ENCODE peak calls at places on chromosomes 3 and 15, in six cellular contexts. Z is mammary epithelial cell, W is sigmoid colon, P is aorta, D is heart right ventricle, B is cardiac muscle cell. F is an unnamed sample.
A peak's percentile ranks its signal among the peaks of the same experiment; 100 is the strongest.

GRCh38 chr3:25297667-25298585 is 130.1 kb upstream of the RARB start:
- DNase-seq in B (no peak), D (no peak), W (no peak), P (no peak), Z (peak; percentile 15), F (no peak)

GRCh38 chr3:178561239-178561638 is 25.0 kb downstream of the KCNMB2 start:
- DNase-seq in P (no peak), B (no peak), W (no peak), D (no peak), Z (no peak), F (no peak)

GRCh38 chr3:128804017-128804816 is 75.2 kb upstream of the ACAD9 start:
- DNase-seq in Z (no peak), P (no peak), B (no peak), W (no peak), D (no peak), F (peak; percentile 61)

GRCh38 chr3:85475346-85475745 is 516.6 kb downstream of the CADM2 start:
- DNase-seq in B (no peak), W (no peak), D (no peak), Z (no peak), P (no peak), F (no peak)

GRCh38 chr3:133895208-133896001 is at the start of gene RAB6B:
- DNase-seq in Z (peak; percentile 39), D (peak; percentile 64), B (peak; percentile 81), P (peak; percentile 54), W (no peak), F (peak; percentile 40)

GRCh38 chr3:50600841-50601591 is 10.6 kb downstream of the CISH start:
- DNase-seq in B (peak; percentile 91), P (peak; percentile 97), Z (peak; percentile 91), W (peak; percentile 99), D (peak; percentile 97), F (peak; percentile 93)

GRCh38 chr3:191792580-191792979 is 331.6 kb downstream of the PYDC2 start:
- DNase-seq in W (no peak), B (no peak), D (no peak), P (no peak), Z (peak; percentile 11), F (no peak)

GRCh38 chr3:153667341-153667740 is 453.8 kb upstream of the ARHGEF26 start:
- DNase-seq in Z (no peak), D (no peak), P (no peak), W (no peak), B (no peak), F (no peak)

GRCh38 chr3:38644662-38645053 is 4.8 kb downstream of the SCN5A start:
- DNase-seq in Z (no peak), P (no peak), B (no peak), W (peak; percentile 28), D (peak; percentile 50), F (no peak)

GRCh38 chr15:23081271-23081670 is 41.9 kb upstream of the TUBGCP5 start:
- DNase-seq in W (no peak), P (no peak), B (peak; percentile 1), D (no peak), Z (no peak), F (peak; percentile 4)

GRCh38 chr15:64640146-64640868 is 135.1 kb downstream of the RBPMS2 start:
- DNase-seq in W (no peak), Z (no peak), D (no peak), P (no peak), B (no peak), F (no peak)

GRCh38 chr3:39978293-39978692 is 168.9 kb downstream of the MYRIP start:
- DNase-seq in B (no peak), P (no peak), D (no peak), Z (no peak), W (no peak), F (no peak)

GRCh38 chr15:100336061-100336460 is 5.7 kb downstream of the ADAMTS17 start:
- DNase-seq in D (no peak), Z (no peak), W (no peak), B (no peak), P (no peak), F (no peak)

GRCh38 chr15:100338971-100339444 is 2.8 kb downstream of the ADAMTS17 start:
- DNase-seq in D (no peak), P (peak; percentile 69), B (peak; percentile 85), Z (peak; percentile 70), W (peak; percentile 79), F (peak; percentile 61)

GRCh38 chr15:100337422-100338044 is 4.2 kb downstream of the ADAMTS17 start:
- DNase-seq in Z (no peak), W (no peak), D (no peak), B (no peak), P (no peak), F (no peak)

GRCh38 chr15:100339999-100340398 is 1.8 kb downstream of the ADAMTS17 start:
- DNase-seq in Z (no peak), P (no peak), B (no peak), D (no peak), W (no peak), F (no peak)

GRCh38 chr15:100338247-100338646 is 3.5 kb downstream of the ADAMTS17 start:
- DNase-seq in Z (no peak), B (no peak), D (no peak), P (no peak), W (no peak), F (no peak)
- H3K27me3 ChIP-seq in Z (peaks cover 7% of the 10 kb centered on the region), B (peaks cover 35% of the 10 kb centered on the region), D (peaks cover 37% of the 10 kb centered on the region), P (no peaks in the 10 kb centered on the region), W (peaks cover 5% of the 10 kb centered on the region), F (no peaks in the 10 kb centered on the region)

GRCh38 chr3:15042936-15043335 is 22.2 kb downstream of the MRPS25 start:
- DNase-seq in B (no peak), P (no peak), Z (no peak), W (no peak), D (no peak), F (no peak)
- H3K4me3 ChIP-seq in B (no peak overlapping the region), P (no peak overlapping the region), Z (no peak overlapping the region), W (no peak overlapping the region), D (no peak overlapping the region), F (no peak overlapping the region)

DNA sequence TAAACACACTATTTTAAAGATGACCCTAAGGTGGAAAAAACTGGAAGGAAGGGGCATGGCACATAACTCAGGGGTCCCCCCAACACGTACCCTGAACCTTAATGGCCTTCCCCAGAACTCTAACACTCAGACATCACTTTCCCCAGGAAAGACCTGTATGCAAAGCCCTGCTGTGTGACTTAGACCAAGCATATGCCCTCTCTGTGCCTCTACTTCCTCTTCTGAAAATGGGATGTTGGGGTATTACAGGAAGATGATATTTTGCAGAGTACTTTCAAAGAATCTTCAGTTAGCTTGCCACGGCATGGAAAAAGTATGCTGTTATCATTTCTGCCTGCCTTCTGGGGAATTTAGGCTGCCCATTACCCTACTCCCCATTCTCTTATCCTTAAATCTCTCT is 7.2 kb upstream of the INSYN1 start:
- DNase-seq in B (no peak), P (no peak), Z (no peak), W (no peak), D (no peak), F (no peak)
- H3K27me3 ChIP-seq in B (peaks cover 4% of the 10 kb centered on the region), P (no peaks in the 10 kb centered on the region), Z (peaks cover 14% of the 10 kb centered on the region), W (no peaks in the 10 kb centered on the region), D (peaks cover 15% of the 10 kb centered on the region), F (peaks cover 17% of the 10 kb centered on the region)

DNA sequence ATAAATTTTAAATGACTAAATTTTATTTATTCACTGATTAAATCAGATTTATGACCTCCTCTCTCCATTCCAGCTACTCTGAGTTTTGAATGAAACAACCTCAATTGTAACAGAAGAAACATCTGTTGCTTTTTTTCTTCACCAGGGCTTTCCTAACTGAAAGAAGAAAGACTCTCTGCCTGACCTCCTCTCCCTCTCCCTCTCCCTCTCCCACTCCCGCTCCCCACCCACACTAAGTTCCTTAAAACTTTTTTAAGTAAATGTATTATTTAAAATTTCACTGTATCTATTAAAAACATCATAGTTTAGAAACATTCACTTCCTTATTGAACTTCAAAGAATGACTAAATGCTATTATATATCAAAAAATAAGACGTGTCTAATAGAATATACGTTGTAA is 122.0 kb downstream of the TFDP2 start:
- DNase-seq in D (no peak), B (peak; percentile 20), Z (no peak), W (no peak), P (no peak), F (peak; percentile 36)
- H3K4me3 ChIP-seq in D (peak overlapping the region; percentile 55), B (peak overlapping the region; percentile 58), Z (peak overlapping the region; percentile 54), W (peak overlapping the region; percentile 52), P (no peak overlapping the region), F (peak overlapping the region; percentile 61)

DNA sequence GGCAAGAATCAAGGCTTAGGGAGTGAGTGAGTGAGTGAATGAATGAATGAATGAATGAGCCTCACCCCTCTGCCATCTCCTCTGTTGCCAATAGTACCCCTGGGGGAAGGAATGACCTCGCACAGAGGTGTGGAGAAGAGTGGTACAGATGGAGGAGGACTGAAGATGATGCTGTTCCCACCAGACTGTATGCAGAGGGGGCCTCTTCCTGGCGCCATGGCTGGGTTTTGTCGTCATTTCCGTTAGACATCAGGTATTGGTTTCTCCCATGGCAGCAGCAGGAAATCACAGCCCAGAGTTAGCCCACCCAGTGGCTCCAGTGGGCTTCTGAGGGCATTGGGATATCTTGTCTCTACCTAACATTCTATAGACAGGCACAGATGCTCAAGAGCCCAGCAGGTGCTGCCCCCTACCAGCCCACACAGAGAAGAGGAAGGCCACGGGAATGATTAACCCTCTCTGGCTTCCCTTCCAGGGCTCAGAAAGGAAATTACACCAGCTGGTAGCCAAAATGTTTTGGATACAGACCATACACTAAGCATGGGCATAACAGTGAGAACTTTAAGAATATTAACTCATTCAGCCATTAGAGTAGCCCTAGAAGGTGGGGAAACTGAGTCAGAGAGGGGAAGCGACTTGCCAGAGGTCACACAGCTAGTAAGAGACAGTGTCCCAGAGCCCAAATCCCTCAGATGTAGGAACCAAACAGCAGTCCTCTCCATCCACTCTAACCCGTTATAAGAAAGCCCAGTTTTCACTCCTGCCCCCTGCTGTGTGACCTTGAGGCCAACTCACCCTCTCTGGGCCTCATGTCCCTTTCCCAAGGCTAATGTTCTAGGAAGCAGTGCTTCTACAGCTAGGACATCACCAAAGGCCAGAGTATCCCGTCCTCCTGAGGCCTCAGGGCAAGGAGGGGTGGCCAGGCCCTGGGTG is 109.6 kb upstream of the SLC6A11 start:
- DNase-seq in D (no peak), Z (no peak), B (no peak), P (no peak), W (no peak), F (no peak)
- H3K27me3 ChIP-seq in D (peaks cover 87% of the 10 kb centered on the region), Z (peaks cover 22% of the 10 kb centered on the region), B (peaks cover 89% of the 10 kb centered on the region), P (no peaks in the 10 kb centered on the region), W (peaks cover 28% of the 10 kb centered on the region), F (no peaks in the 10 kb centered on the region)